ENCODE peak calls at places on chromosome 6, in five cellular contexts. X, U, T, K and Z are unnamed samples.
A peak's percentile ranks its signal among the peaks of the same experiment; 100 is the strongest.

GRCh38 chr6:53834134-53834533 is 39.3 kb downstream of the LRRC1 start:
- ATAC-seq in K (no peak), X (no peak), T (no peak), U (no peak), Z (no peak)

GRCh38 chr6:43644940-43645612 is at the start of gene RSPH9:
- ATAC-seq in K (peak; percentile 38), T (peak; percentile 94), U (peak; percentile 84), X (peak; percentile 24), Z (peak; percentile 79)

GRCh38 chr6:47371875-47372255 is 62.2 kb upstream of the TNFRSF21 start:
- ATAC-seq in U (no peak), T (no peak), X (peak; percentile 52), K (no peak), Z (no peak)

GRCh38 chr6:7899046-7899888 is 11.3 kb downstream of the TXNDC5 start:
- ATAC-seq in T (peak; percentile 77), U (no peak), K (peak; percentile 82), X (peak; percentile 87), Z (no peak)

GRCh38 chr6:146300540-146300939 is 243.1 kb upstream of the RAB32 start:
- ATAC-seq in U (no peak), K (no peak), T (no peak), X (no peak), Z (no peak)

GRCh38 chr6:161233986-161234620 is 39.8 kb downstream of the AGPAT4 start:
- ATAC-seq in T (no peak), X (no peak), U (peak; percentile 56), K (peak; percentile 54), Z (peak; percentile 83)

GRCh38 chr6:170313716-170314295 is 7.2 kb downstream of the FAM120B start:
- ATAC-seq in K (no peak), U (no peak), X (peak; percentile 17), T (no peak), Z (no peak)

GRCh38 chr6:86859513-86859912 is 77.8 kb upstream of the HTR1E start:
- ATAC-seq in K (no peak), X (no peak), U (no peak), T (no peak), Z (no peak)

GRCh38 chr6:11389977-11390376 is 147.6 kb upstream of the TMEM170B start:
- ATAC-seq in U (no peak), K (no peak), T (no peak), X (no peak), Z (peak; percentile 71)

GRCh38 chr6:11388983-11389944 is 148.3 kb upstream of the TMEM170B start:
- ATAC-seq in U (no peak), X (no peak), K (no peak), T (no peak), Z (no peak)

GRCh38 chr6:11393713-11394627 is 143.6 kb upstream of the TMEM170B start:
- ATAC-seq in T (peak; percentile 80), K (no peak), X (no peak), U (no peak), Z (no peak)

GRCh38 chr6:11391934-11392777 is 145.4 kb upstream of the TMEM170B start:
- ATAC-seq in X (no peak), T (no peak), U (no peak), K (no peak), Z (no peak)

GRCh38 chr6:11392778-11393507 is 144.6 kb upstream of the TMEM170B start:
- ATAC-seq in X (peak; percentile 69), K (peak; percentile 25), T (no peak), U (no peak), Z (no peak)
- TF ChIP-seq POLR2AphosphoS5 in X (no peak), K (no peak), T (no peak), U (no peak), Z (no peak)

DNA sequence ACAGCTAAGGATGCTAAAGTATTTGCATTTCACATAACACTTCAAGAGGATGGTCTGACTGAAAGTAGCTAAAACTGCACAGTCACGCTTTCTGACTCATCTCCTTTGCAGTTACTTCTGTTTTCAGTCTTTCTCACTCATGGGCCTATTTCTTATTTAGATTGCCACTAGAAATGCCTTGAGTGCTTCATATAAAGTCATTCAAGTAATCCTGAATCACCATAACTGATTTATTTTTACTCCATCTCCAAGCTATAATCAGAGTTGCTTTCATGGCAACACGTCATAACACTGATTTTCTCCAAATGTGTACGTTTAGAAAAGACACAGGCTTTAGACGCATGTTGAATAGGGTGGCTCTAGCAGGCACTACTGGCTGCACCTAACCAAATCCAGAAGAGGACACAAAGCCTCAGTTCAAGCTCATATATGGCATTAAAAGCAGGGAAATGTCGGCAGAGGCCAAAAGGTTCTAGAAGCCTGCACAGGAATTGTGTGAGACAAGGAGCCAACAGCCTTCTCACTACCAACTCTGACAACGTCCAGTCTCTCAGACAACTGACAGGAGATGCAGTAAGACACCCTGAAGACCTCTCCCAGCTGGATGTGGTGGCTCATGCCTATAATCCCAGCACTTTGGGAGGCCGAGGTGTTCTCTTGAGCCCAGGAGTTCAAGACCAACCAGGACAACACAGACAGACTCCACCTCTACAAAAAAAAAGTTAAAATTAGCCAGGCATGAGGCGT is 64.1 kb upstream of the BEND6 start:
- ATAC-seq in K (no peak), T (peak; percentile 94), U (peak; percentile 43), X (peak; percentile 92), Z (peak; percentile 58)
- TF ChIP-seq POLR2AphosphoS5 in K (no peak), T (peak; percentile 30), U (no peak), X (no peak), Z (peak; percentile 34)

GRCh38 chr6:151291145-151292055 is 51.6 kb downstream of the AKAP12 start:
- ATAC-seq in X (no peak), U (peak; percentile 63), K (no peak), T (no peak), Z (peak; percentile 89)
- TF ChIP-seq POLR2AphosphoS5 in X (no peak), U (no peak), K (no peak), T (no peak), Z (peak; percentile 93)

GRCh38 chr6:151391021-151391470 is 313 bp downstream of the ZBTB2 start:
- ATAC-seq in K (peak; percentile 1), X (peak; percentile 8), T (peak; percentile 13), U (peak; percentile 31), Z (peak; percentile 26)

GRCh38 chr6:151391471-151392428 is at the start of gene ZBTB2:
- ATAC-seq in K (peak; percentile 2), X (peak; percentile 22), T (peak; percentile 12), U (peak; percentile 18), Z (peak; percentile 9)

GRCh38 chr6:151390276-151391020 is 911 bp downstream of the ZBTB2 start:
- ATAC-seq in X (peak; percentile 90), T (peak; percentile 87), K (peak; percentile 89), U (peak; percentile 94), Z (peak; percentile 93)

GRCh38 chr6:151388997-151389639 is 2.2 kb downstream of the ZBTB2 start:
- ATAC-seq in K (no peak), U (no peak), X (no peak), T (no peak), Z (no peak)

GRCh38 chr6:151389640-151390275 is 1.6 kb downstream of the ZBTB2 start:
- ATAC-seq in X (peak; percentile 85), K (no peak), T (peak; percentile 80), U (peak; percentile 84), Z (peak; percentile 15)
- TF ChIP-seq POLR2AphosphoS5 in X (no peak), K (peak; percentile 88), T (peak; percentile 90), U (peak; percentile 76), Z (peak; percentile 55)